ENCODE peak calls at places on chromosomes 12 and 14, in four cellular contexts. One of them, this sample, is unnamed.

GRCh38 chr14:103716091-103716801 is 636 bp downstream of the ZFYVE21 start:
- DNase-seq in breast epithelium: no peak
- DNase-seq in heart left ventricle: peak
- DNase-seq in tibial nerve: no peak
- DNase-seq in this sample: peak

GRCh38 chr12:2999265-2999841 is 40.2 kb downstream of the TEAD4 start:
- DNase-seq in heart left ventricle: no peak
- DNase-seq in tibial nerve: no peak
- DNase-seq in breast epithelium: no peak
- DNase-seq in this sample: no peak

GRCh38 chr14:37544407-37544806 is 50.6 kb downstream of the FOXA1 start:
- DNase-seq in breast epithelium: peak
- DNase-seq in tibial nerve: no peak
- DNase-seq in heart left ventricle: no peak
- DNase-seq in this sample: no peak

GRCh38 chr12:29380536-29381523 is at the start of gene ERGIC2:
- DNase-seq in tibial nerve: peak
- DNase-seq in breast epithelium: peak
- DNase-seq in heart left ventricle: peak
- DNase-seq in this sample: peak

GRCh38 chr12:104632724-104633181 is 176.0 kb downstream of the CHST11 start:
- DNase-seq in tibial nerve: no peak
- DNase-seq in heart left ventricle: no peak
- DNase-seq in breast epithelium: no peak
- DNase-seq in this sample: no peak

GRCh38 chr12:94203796-94204195 is 55.4 kb downstream of the PLXNC1 start:
- DNase-seq in breast epithelium: no peak
- DNase-seq in heart left ventricle: no peak
- DNase-seq in tibial nerve: no peak
- DNase-seq in this sample: peak

GRCh38 chr12:116161588-116161987 is 115.9 kb downstream of the MED13L start:
- DNase-seq in tibial nerve: no peak
- DNase-seq in heart left ventricle: no peak
- DNase-seq in breast epithelium: no peak
- DNase-seq in this sample: no peak

GRCh38 chr12:27682534-27682933 is 13.7 kb upstream of the REP15 start:
- DNase-seq in heart left ventricle: no peak
- DNase-seq in tibial nerve: no peak
- DNase-seq in breast epithelium: no peak
- DNase-seq in this sample: no peak

GRCh38 chr12:52870361-52871290 is 21.8 kb upstream of the KRT78 start:
- DNase-seq in breast epithelium: no peak
- DNase-seq in heart left ventricle: peak
- DNase-seq in tibial nerve: peak
- DNase-seq in this sample: peak

GRCh38 chr12:67413577-67413976 is 144.4 kb downstream of the CAND1 start:
- DNase-seq in tibial nerve: no peak
- DNase-seq in heart left ventricle: no peak
- DNase-seq in breast epithelium: no peak
- DNase-seq in this sample: no peak

GRCh38 chr12:56127485-56127887 is 581 bp upstream of the ESYT1 start:
- DNase-seq in breast epithelium: no peak
- DNase-seq in heart left ventricle: no peak
- DNase-seq in tibial nerve: no peak
- DNase-seq in this sample: no peak
- TF ChIP-seq POLR2A in breast epithelium: no peak
- TF ChIP-seq POLR2A in heart left ventricle: no peak
- TF ChIP-seq POLR2A in tibial nerve: no peak
- TF ChIP-seq POLR2A in this sample: no peak

GRCh38 chr14:35286707-35287106 is 5.5 kb upstream of the PSMA6 start:
- DNase-seq in breast epithelium: no peak
- DNase-seq in tibial nerve: no peak
- DNase-seq in heart left ventricle: no peak
- DNase-seq in this sample: no peak
- TF ChIP-seq POLR2A in breast epithelium: no peak
- TF ChIP-seq POLR2A in tibial nerve: no peak
- TF ChIP-seq POLR2A in heart left ventricle: no peak
- TF ChIP-seq POLR2A in this sample: no peak

DNA sequence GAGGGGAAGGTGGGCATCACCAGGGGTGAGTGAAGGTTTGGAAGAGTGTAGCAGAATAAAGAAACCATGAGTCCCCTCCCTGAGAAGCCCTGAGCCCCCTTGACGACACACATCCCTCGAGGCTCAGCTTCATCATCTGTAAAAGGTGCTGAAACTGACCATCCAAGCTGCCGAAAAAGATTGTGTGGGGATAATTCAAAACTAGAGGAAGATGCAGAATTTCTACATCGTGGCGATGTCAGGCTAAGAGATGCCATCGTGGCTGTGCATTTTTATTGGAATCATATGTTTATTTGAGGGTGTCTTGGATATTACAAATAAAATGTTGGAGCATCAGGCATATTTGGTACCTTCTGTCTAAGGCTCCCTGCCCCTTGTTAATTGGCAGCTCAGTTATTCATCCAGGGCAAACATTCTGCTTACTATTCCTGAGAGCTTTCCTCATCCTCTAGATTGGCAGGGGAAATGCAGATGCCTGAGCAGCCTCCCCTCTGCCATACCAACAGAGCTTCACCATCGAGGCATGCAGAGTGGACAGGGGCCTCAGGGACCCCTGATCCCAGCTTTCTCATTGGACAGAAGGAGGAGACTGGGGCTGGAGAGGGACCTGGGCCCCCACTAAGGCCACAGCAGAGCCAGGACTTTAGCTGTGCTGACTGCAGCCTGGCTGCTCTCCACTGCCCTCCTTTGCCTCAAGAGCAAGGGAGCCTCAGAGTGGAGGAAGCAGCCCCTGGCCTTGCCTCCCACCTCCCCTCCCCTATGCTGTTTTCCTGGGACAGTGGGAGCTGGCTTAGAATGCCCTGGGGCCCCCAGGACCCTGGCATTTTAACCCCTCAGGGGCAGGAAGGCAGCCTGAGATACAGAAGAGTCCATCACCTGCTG is 7.0 kb downstream of the SERPINA1 start:
- DNase-seq in tibial nerve: no peak
- DNase-seq in heart left ventricle: no peak
- DNase-seq in breast epithelium: no peak
- DNase-seq in this sample: no peak
- TF ChIP-seq POLR2A in tibial nerve: no peak
- TF ChIP-seq POLR2A in heart left ventricle: no peak
- TF ChIP-seq POLR2A in breast epithelium: no peak
- TF ChIP-seq POLR2A in this sample: no peak

DNA sequence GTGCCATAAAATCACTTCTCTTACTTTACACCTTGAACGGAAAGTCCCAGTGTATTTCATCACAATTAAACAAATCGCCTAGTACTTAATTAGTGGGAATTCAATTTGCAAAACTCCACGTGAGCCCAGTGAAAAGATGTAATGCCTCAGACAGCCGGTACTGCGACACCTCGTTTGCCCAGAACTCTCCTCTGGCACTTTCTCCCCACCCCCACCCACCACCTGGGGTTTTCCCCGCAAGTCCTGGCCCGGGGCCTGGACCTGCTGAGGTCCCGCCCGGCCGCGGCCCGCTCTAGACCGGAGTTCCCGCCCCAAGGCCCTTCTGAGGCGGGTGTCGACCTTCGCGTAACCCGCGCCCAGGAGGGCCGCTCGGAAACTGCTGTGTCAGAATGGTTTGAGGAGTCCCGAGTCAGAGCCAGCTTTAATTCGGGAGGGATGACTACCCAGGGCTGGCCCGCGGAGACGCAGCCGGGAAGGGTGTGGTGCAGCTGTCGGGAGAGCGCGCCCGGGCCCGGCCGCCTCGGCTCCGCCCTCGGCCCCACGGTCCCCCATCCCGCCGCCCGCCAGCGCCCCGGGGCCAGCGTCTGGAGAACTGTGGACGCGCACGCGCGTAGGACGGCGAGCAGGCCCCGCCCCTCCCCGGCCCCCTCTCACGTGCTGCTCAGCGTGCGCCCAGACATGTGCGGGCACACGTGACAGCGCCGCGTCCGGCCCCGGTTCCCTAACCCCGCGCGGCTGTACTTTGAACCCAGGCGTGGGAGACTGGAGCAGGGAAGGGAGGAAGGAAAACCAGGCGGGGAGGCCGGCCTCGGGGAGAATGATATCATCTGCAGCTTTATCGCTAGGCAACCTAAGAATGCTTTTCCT is 10.8 kb downstream of the BHLHE41 start:
- DNase-seq in heart left ventricle: peak
- DNase-seq in breast epithelium: peak
- DNase-seq in tibial nerve: peak
- DNase-seq in this sample: peak
- TF ChIP-seq POLR2A in heart left ventricle: no peak
- TF ChIP-seq POLR2A in breast epithelium: no peak
- TF ChIP-seq POLR2A in tibial nerve: peak
- TF ChIP-seq POLR2A in this sample: peak

DNA sequence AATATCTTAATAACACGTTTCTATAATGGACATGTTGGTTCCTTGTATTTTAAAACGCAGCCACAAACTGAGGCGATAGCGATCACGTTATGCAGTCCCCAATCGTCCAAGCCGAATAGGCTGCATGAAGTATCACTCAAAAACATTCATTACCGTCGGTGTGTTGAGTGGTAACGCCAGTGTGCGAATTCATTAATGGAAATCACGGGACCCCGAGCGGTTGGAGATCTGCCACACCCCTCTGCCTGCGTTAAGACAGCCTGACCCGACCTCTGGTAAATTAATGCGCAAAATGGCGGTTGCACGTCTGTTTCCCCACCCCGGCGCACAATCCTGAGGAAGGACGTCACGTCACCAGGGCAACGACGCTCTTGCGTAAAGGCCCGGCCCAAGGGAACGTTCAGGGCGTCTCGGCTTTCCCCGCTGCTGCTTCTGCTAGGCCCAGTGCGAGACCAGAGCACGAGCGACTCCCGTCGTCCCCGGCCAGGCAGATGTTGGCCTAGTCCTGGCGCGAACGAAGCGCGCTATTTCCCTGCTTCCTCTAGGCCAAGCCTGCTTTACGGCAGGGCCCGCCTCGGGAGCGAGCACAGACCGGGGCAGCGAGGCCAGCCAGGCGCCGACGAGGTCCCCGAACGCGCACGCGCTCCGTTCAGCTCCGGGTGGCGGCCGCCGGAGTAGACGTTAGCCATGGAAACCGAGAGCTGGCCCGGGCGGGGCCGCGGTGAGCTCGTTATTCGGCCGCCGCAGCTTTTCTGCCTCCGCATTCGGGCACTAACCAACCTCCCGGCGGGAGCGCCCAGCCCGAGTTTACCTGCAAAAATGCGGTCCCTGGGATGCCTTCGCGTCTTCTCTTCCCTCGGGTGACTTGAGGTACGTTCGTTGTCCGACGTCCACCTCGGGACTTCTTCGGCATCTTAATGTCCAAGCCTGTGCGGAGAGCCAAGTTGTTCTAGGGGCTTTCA is at the start of gene PCNX4:
- DNase-seq in breast epithelium: peak
- DNase-seq in heart left ventricle: peak
- DNase-seq in tibial nerve: peak
- DNase-seq in this sample: peak
- TF ChIP-seq POLR2A in breast epithelium: peak
- TF ChIP-seq POLR2A in heart left ventricle: peak
- TF ChIP-seq POLR2A in tibial nerve: peak
- TF ChIP-seq POLR2A in this sample: peak

GRCh38 chr14:90827919-90828610 is 11.8 kb upstream of the TTC7B start:
- DNase-seq in breast epithelium: peak
- DNase-seq in heart left ventricle: peak
- DNase-seq in tibial nerve: peak
- DNase-seq in this sample: peak
- TF ChIP-seq POLR2A in breast epithelium: no peak
- TF ChIP-seq POLR2A in heart left ventricle: no peak
- TF ChIP-seq POLR2A in tibial nerve: peak
- TF ChIP-seq POLR2A in this sample: peak

GRCh38 chr12:48814313-48815280 is 3.7 kb upstream of the CACNB3 start:
- DNase-seq in heart left ventricle: peak
- DNase-seq in tibial nerve: peak
- DNase-seq in breast epithelium: peak
- DNase-seq in this sample: peak
- TF ChIP-seq POLR2A in heart left ventricle: no peak
- TF ChIP-seq POLR2A in tibial nerve: peak
- TF ChIP-seq POLR2A in breast epithelium: no peak
- TF ChIP-seq POLR2A in this sample: no peak

DNA sequence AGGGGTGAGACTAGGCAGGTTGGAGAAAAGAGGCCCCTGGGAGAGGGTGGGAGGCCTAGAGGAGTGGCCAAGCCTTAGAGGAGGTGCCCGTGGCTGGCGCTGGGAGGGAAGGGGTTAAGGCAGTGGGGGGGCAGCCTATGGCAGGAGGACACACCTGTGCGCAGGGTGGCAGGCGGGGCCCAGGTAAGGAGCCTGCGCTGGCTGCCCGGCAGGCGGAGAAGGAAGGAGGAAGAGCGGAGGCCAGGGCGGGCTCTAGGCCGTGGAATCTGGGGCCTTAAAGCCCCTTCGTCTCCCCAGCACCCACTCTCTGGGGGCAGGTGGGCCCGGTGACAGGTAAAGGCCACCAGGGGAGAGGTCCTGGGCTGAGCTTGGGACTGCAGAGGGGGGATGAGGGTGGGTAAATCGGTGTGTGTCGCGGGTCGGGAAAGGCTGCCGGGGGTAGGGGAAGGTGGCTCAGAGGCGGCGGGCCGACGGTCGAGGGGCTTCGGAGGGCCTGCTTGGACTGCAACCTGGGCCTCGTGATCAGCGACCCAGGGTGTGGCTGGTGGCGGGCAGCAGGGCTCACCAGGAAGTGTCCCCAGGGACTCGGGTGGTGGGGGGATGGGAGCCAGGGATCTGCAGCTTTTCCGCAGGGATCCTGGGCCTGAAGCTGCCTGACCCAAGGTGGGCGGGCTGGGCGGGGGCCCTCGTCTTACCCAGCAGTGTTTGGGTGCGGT is 7.3 kb downstream of the PHB2 start:
- DNase-seq in heart left ventricle: no peak
- DNase-seq in tibial nerve: no peak
- DNase-seq in breast epithelium: peak
- DNase-seq in this sample: no peak
- TF ChIP-seq POLR2A in heart left ventricle: no peak
- TF ChIP-seq POLR2A in tibial nerve: no peak
- TF ChIP-seq POLR2A in breast epithelium: peak
- TF ChIP-seq POLR2A in this sample: no peak

GRCh38 chr12:12890815-12891645 is at the start of gene GPRC5A:
- DNase-seq in tibial nerve: peak
- DNase-seq in heart left ventricle: peak
- DNase-seq in breast epithelium: peak
- DNase-seq in this sample: peak
- TF ChIP-seq POLR2A in tibial nerve: peak
- TF ChIP-seq POLR2A in heart left ventricle: no peak
- TF ChIP-seq POLR2A in breast epithelium: peak
- TF ChIP-seq POLR2A in this sample: no peak